ENCODE peak calls at places on chromosomes 5 and 9, in five cellular contexts. R, W, X, F and S are unnamed samples.

GRCh38 chr5:7876867-7877266 is 7.9 kb downstream of the MTRR start:
- DNase-seq in W (peak; percentile 78), X (no peak), F (peak; percentile 72), R (no peak), S (no peak)

GRCh38 chr9:23779220-23779619 is 46.8 kb downstream of the ELAVL2 start:
- DNase-seq in R (no peak), F (no peak), W (no peak), X (peak; percentile 55), S (no peak)

GRCh38 chr9:16449331-16449730 is 421.1 kb downstream of the BNC2 start:
- DNase-seq in R (no peak), X (no peak), W (no peak), F (no peak), S (no peak)

GRCh38 chr9:115649991-115650472 is 503.6 kb upstream of the PAPPA start:
- DNase-seq in R (peak; percentile 33), W (peak; percentile 97), F (peak; percentile 86), X (peak; percentile 33), S (peak; percentile 34)

GRCh38 chr9:83281306-83282255 is 218.6 kb upstream of the RASEF start:
- DNase-seq in R (peak; percentile 66), F (peak; percentile 47), X (peak; percentile 76), W (peak; percentile 86), S (peak; percentile 60)

GRCh38 chr5:159099049-159099760 is 511 bp downstream of the EBF1 start:
- DNase-seq in R (peak; percentile 44), F (peak; percentile 34), X (no peak), W (peak; percentile 38), S (no peak)

GRCh38 chr5:463952-464351 is 21.0 kb downstream of the EXOC3 start:
- DNase-seq in W (no peak), F (no peak), X (no peak), R (no peak), S (no peak)

GRCh38 chr9:130530932-130531331 is 48.4 kb upstream of the FUBP3 start:
- DNase-seq in R (peak; percentile 44), F (no peak), W (peak; percentile 71), X (no peak), S (no peak)

GRCh38 chr5:94467560-94468504 is 150.6 kb downstream of the KIAA0825 start:
- DNase-seq in R (no peak), F (no peak), X (no peak), W (no peak), S (no peak)

GRCh38 chr5:1725641-1726468 is 73.8 kb downstream of the MRPL36 start:
- DNase-seq in W (no peak), X (peak; percentile 24), R (no peak), F (no peak), S (no peak)

GRCh38 chr9:128713941-128714573 is 9.9 kb downstream of the ZDHHC12 start:
- DNase-seq in F (no peak), W (no peak), R (no peak), X (no peak), S (no peak)

GRCh38 chr9:131885144-131885609 is 145.3 kb upstream of the RAPGEF1 start:
- DNase-seq in X (no peak), F (no peak), W (no peak), R (no peak), S (peak; percentile 11)

GRCh38 chr9:77433675-77434445 is 214.3 kb downstream of the GNA14 start:
- DNase-seq in F (peak; percentile 41), X (peak; percentile 77), R (peak; percentile 81), W (peak; percentile 68), S (peak; percentile 41)

GRCh38 chr5:67815455-67816391 is 399.8 kb upstream of the PIK3R1 start:
- DNase-seq in F (no peak), R (peak; percentile 52), X (peak; percentile 64), W (peak; percentile 84), S (no peak)

GRCh38 chr5:178319541-178320041 is 87.0 kb upstream of the PHYKPL start:
- DNase-seq in X (no peak), F (no peak), R (no peak), W (no peak), S (no peak)

GRCh38 chr5:170265527-170265926 is 32.0 kb downstream of the LCP2 start:
- DNase-seq in W (peak; percentile 40), F (no peak), X (peak; percentile 69), R (no peak), S (no peak)

GRCh38 chr5:129971684-129972083 is 67.4 kb downstream of the CHSY3 start:
- DNase-seq in R (no peak), X (no peak), W (peak; percentile 12), F (no peak), S (no peak)

GRCh38 chr9:124616961-124617360 is 109.8 kb upstream of the NR5A1 start:
- DNase-seq in W (no peak), F (no peak), R (no peak), X (no peak), S (no peak)

GRCh38 chr5:73284196-73284795 is 111.3 kb downstream of the TMEM174 start:
- DNase-seq in W (no peak), X (no peak), R (no peak), F (no peak), S (no peak)

GRCh38 chr5:116530276-116530675 is 44.3 kb downstream of the SEMA6A start:
- DNase-seq in X (no peak), F (no peak), R (no peak), W (no peak), S (no peak)

GRCh38 chr5:33258553-33258952 is 182.2 kb upstream of the TARS1 start:
- DNase-seq in R (no peak), W (peak; percentile 67), F (peak; percentile 5), X (no peak), S (no peak)

GRCh38 chr5:161094411-161094810 is 242.4 kb upstream of the ATP10B start:
- DNase-seq in F (peak; percentile 6), W (peak; percentile 93), X (no peak), R (no peak), S (no peak)

GRCh38 chr5:75651575-75651974 is 40.3 kb downstream of the ANKDD1B start:
- DNase-seq in R (no peak), X (no peak), W (no peak), F (peak; percentile 20), S (no peak)

GRCh38 chr5:33438996-33439395 is 1.8 kb upstream of the TARS1 start:
- DNase-seq in F (no peak), X (no peak), R (no peak), W (no peak), S (no peak)

GRCh38 chr5:68214472-68215207 is 916 bp upstream of the PIK3R1 start:
- DNase-seq in W (no peak), R (peak; percentile 20), F (no peak), X (peak; percentile 59), S (no peak)

GRCh38 chr5:123365163-123365562 is 58.0 kb downstream of the CEP120 start:
- DNase-seq in X (no peak), F (no peak), R (no peak), W (peak; percentile 6), S (no peak)

GRCh38 chr5:123369371-123369968 is 53.7 kb downstream of the CEP120 start:
- DNase-seq in R (no peak), W (no peak), X (no peak), F (no peak), S (no peak)

GRCh38 chr5:123371575-123372179 is 51.5 kb downstream of the CEP120 start:
- DNase-seq in F (peak; percentile 21), X (peak; percentile 70), R (peak; percentile 64), W (peak; percentile 31), S (no peak)

GRCh38 chr5:123364443-123364842 is 58.8 kb downstream of the CEP120 start:
- DNase-seq in X (no peak), W (no peak), R (no peak), F (no peak), S (no peak)

GRCh38 chr5:123367739-123368138 is 55.5 kb downstream of the CEP120 start:
- DNase-seq in F (peak; percentile 15), W (peak; percentile 30), X (no peak), R (no peak), S (no peak)
- TF ChIP-seq CTCF in F (peak; percentile 69), W (peak; percentile 34), X (no peak), R (peak; percentile 19), S (peak; percentile 33)

DNA sequence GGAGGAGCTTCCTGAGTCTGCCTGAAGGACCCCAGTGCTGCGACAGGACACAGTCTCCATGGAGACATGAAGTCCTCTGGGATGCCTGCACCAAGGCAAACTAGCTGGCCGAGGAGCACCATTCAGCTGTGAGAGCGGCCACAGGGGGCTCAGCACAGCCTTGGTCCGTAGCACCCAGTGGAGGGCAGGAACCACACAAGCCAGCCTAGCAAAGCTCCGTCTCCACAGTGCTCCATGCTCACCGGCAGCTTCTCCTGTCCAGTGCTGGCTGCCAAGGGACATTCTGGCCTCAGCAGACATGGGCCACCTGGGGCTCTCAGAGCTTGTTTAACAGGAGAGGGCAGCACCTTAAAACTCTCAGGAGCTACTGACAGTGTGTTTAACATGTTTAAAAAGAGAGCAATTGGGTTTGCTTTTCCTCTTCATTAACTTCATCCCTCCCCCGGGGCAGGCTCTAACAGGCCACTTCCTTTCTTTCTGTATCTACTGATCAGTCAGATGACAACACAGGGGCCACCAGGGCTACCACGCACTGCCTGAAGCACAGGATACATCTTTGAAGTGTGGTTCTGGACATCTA is 57.0 kb downstream of the SECISBP2 start:
- DNase-seq in W (no peak), R (peak; percentile 41), F (no peak), X (no peak), S (no peak)
- TF ChIP-seq CTCF in W (no peak), R (no peak), F (no peak), X (no peak), S (no peak)

DNA sequence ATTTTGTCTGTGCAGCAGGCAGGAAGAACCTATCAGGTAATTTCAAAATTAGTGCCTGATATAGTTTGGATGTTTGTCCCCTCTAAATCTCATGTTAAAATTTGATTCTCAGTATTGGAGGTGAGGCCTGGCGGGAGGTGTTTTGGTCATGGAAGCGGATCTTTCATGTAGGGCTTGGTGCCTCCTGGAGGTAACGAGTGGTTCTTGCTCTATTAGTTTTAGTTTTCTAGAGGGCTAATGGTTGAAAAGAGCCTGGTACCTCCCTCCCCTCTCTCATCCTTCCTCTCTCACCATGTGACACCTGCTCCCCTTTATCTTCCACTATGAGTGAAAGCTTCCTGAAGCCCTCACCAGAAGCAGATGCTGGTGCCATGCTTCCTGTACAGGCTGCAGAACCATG is 106.3 kb downstream of the DRD1 start:
- DNase-seq in W (no peak), R (no peak), X (no peak), F (no peak), S (no peak)
- TF ChIP-seq CTCF in W (no peak), R (no peak), X (no peak), F (no peak), S (no peak)

GRCh38 chr5:153952893-153953292 is 85.8 kb downstream of the FAM114A2 start:
- DNase-seq in R (no peak), X (no peak), W (peak; percentile 77), F (peak; percentile 48), S (no peak)

GRCh38 chr5:153960269-153961215 is 78.2 kb downstream of the FAM114A2 start:
- DNase-seq in W (peak; percentile 34), F (no peak), X (no peak), R (no peak), S (no peak)

GRCh38 chr5:153953411-153953810 is 85.3 kb downstream of the FAM114A2 start:
- DNase-seq in F (no peak), X (no peak), W (peak; percentile 43), R (no peak), S (no peak)

GRCh38 chr5:153959134-153959957 is 79.4 kb downstream of the FAM114A2 start:
- DNase-seq in W (peak; percentile 45), F (peak; percentile 46), R (no peak), X (no peak), S (no peak)

DNA sequence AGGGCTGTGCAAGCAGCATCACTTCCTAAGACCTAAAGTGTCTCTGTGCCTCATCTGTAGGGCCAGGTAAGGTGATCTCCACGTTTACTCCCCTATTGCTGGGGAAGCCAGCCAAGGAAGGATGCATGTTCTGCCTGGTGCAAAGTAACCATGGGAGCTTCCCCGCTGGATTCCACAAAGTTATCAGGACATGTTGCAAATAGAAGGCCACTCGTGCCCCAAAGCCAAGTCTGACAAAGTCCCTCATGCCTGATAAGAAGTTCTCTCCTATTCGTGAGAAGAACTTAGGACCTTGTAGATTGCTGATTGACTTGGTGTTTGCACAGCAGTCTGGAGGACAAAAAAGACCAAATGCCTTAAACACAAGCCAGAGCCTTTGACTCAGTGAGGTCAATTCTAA is 81.5 kb downstream of the FAM114A2 start:
- DNase-seq in F (no peak), R (no peak), W (no peak), X (peak; percentile 74), S (no peak)
- TF ChIP-seq CTCF in F (no peak), R (no peak), W (no peak), X (no peak), S (no peak)